ENCODE peak calls at places on chromosomes 12 and 14, in five cellular contexts. S, Y, X, E and F are unnamed samples.
A peak's percentile ranks its signal among the peaks of the same experiment; 100 is the strongest.

GRCh38 chr14:102210421-102211042 is 70.8 kb downstream of the WDR20 start:
- DNase-seq in S (no peak), Y (no peak), X (no peak), E (no peak), F (no peak)

GRCh38 chr14:54362089-54362504 is 34.7 kb upstream of the CDKN3 start:
- DNase-seq in S (peak; percentile 48), Y (no peak), X (no peak), E (no peak), F (no peak)

GRCh38 chr14:31887929-31888580 is 189.0 kb upstream of the ARHGAP5 start:
- DNase-seq in S (no peak), Y (no peak), X (no peak), E (no peak), F (no peak)

GRCh38 chr14:55911794-55912193 is 206.4 kb upstream of the PELI2 start:
- DNase-seq in S (no peak), Y (no peak), X (no peak), E (no peak), F (no peak)

GRCh38 chr12:131511391-131511802 is 199.5 kb upstream of the SFSWAP start:
- DNase-seq in S (no peak), Y (peak; percentile 54), X (peak; percentile 78), E (peak; percentile 38), F (no peak)

GRCh38 chr12:47903927-47904646 is 707 bp downstream of the VDR start:
- DNase-seq in S (no peak), Y (peak; percentile 60), X (peak; percentile 77), E (peak; percentile 19), F (peak; percentile 42)

GRCh38 chr14:31961881-31962280 is 115.2 kb upstream of the ARHGAP5 start:
- DNase-seq in S (no peak), Y (no peak), X (no peak), E (no peak), F (no peak)

GRCh38 chr12:58502236-58502635 is 418.1 kb downstream of the LRIG3 start:
- DNase-seq in S (no peak), Y (no peak), X (no peak), E (no peak), F (no peak)

GRCh38 chr14:54652188-54652889 is 85.4 kb downstream of the SAMD4A start:
- DNase-seq in S (peak; percentile 88), Y (no peak), X (no peak), E (no peak), F (no peak)

GRCh38 chr12:100199347-100200136 is 1.1 kb upstream of the ACTR6 start:
- DNase-seq in S (peak; percentile 90), Y (peak; percentile 61), X (peak; percentile 56), E (peak; percentile 74), F (peak; percentile 27)

GRCh38 chr12:130204441-130204840 is 42.2 kb downstream of the FZD10 start:
- DNase-seq in S (no peak), Y (no peak), X (no peak), E (no peak), F (no peak)